ENCODE peak calls at places on chromosome 18, in nine cellular contexts. Y is neural progenitor cell, N is breast epithelium, H is bronchial epithelial cell, B is BJ, O is kidney, D is AG09309, F is sigmoid colon, M is epithelial cell of esophagus. G is an unnamed sample.
A peak's percentile ranks its signal among the peaks of the same experiment; 100 is the strongest.

GRCh38 chr18:55301196-55301540 is 286.8 kb downstream of the TCF4 start:
- DNase-seq in Y (peak; percentile 58), B (no peak), F (no peak), H (no peak), D (no peak), O (no peak), N (no peak), M (no peak), G (no peak)

GRCh38 chr18:67783215-67783946 is 266.9 kb upstream of the DSEL start:
- DNase-seq in M (peak; percentile 88), Y (no peak), O (no peak), N (no peak), B (peak; percentile 65), D (peak; percentile 80), H (peak; percentile 95), F (no peak), G (peak; percentile 49)

GRCh38 chr18:7084766-7085080 is 32.9 kb downstream of the LAMA1 start:
- DNase-seq in H (peak; percentile 86), O (no peak), Y (no peak), N (no peak), D (peak; percentile 84), B (peak; percentile 82), F (no peak), M (peak; percentile 78), G (peak; percentile 84)

GRCh38 chr18:46401486-46402115 is 255.4 kb downstream of the LOXHD1 start:
- DNase-seq in N (no peak), B (no peak), H (no peak), Y (no peak), M (no peak), O (no peak), D (no peak), F (no peak), G (no peak)

GRCh38 chr18:48049757-48050156 is 119.3 kb upstream of the SMAD2 start:
- DNase-seq in Y (no peak), D (no peak), B (no peak), H (peak; percentile 12), N (no peak), M (no peak), O (peak; percentile 82), F (no peak), G (no peak)

GRCh38 chr18:2994603-2995432 is 18.1 kb downstream of the LPIN2 start:
- DNase-seq in N (no peak), B (no peak), O (no peak), D (no peak), F (no peak), Y (no peak), M (no peak), H (no peak), G (no peak)

GRCh38 chr18:22627506-22627905 is 209.8 kb upstream of the CTAGE1 start:
- DNase-seq in F (no peak), D (no peak), H (peak; percentile 68), O (no peak), Y (no peak), N (no peak), B (no peak), M (peak; percentile 74), G (no peak)

GRCh38 chr18:56112013-56112749 is 524.2 kb upstream of the TCF4 start:
- DNase-seq in H (peak; percentile 85), D (peak; percentile 21), B (no peak), M (peak; percentile 70), Y (no peak), N (no peak), O (no peak), F (no peak), G (no peak)

GRCh38 chr18:3499498-3499897 is 49.5 kb downstream of the TGIF1 start:
- DNase-seq in Y (peak; percentile 58), M (no peak), H (no peak), N (no peak), B (no peak), O (no peak), D (no peak), F (no peak), G (no peak)

GRCh38 chr18:49274188-49274714 is 186.2 kb downstream of the DYM start:
- DNase-seq in B (no peak), N (no peak), H (peak; percentile 15), M (no peak), D (no peak), O (no peak), Y (no peak), F (no peak), G (no peak)

GRCh38 chr18:35091841-35092240 is 50.6 kb downstream of the MAPRE2 start:
- DNase-seq in M (peak; percentile 5), F (no peak), D (no peak), N (no peak), B (no peak), Y (no peak), H (no peak), O (no peak), G (no peak)

GRCh38 chr18:30623401-30624065 is 419.0 kb downstream of the DSC3 start:
- DNase-seq in D (no peak), F (no peak), B (no peak), N (no peak), Y (no peak), M (peak; percentile 28), H (peak; percentile 13), O (no peak), G (peak; percentile 22)

GRCh38 chr18:9941660-9942059 is 27.8 kb downstream of the VAPA start:
- DNase-seq in Y (no peak), O (no peak), N (no peak), H (no peak), F (no peak), M (no peak), D (no peak), B (no peak), G (no peak)

GRCh38 chr18:53375641-53376040 is 848.8 kb downstream of the MBD2 start:
- DNase-seq in F (no peak), H (no peak), D (no peak), Y (no peak), M (no peak), O (no peak), B (no peak), N (no peak), G (no peak)

GRCh38 chr18:1604751-1605150 is 700.1 kb downstream of the ADCYAP1 start:
- DNase-seq in Y (no peak), B (no peak), N (no peak), M (no peak), F (no peak), D (no peak), H (no peak), O (no peak), G (no peak)

GRCh38 chr18:13500227-13500865 is 226.0 kb downstream of the FAM210A start:
- DNase-seq in B (peak; percentile 39), D (peak; percentile 67), M (peak; percentile 38), O (peak; percentile 81), H (peak; percentile 80), Y (peak; percentile 68), F (no peak), N (no peak), G (peak; percentile 81)

DNA sequence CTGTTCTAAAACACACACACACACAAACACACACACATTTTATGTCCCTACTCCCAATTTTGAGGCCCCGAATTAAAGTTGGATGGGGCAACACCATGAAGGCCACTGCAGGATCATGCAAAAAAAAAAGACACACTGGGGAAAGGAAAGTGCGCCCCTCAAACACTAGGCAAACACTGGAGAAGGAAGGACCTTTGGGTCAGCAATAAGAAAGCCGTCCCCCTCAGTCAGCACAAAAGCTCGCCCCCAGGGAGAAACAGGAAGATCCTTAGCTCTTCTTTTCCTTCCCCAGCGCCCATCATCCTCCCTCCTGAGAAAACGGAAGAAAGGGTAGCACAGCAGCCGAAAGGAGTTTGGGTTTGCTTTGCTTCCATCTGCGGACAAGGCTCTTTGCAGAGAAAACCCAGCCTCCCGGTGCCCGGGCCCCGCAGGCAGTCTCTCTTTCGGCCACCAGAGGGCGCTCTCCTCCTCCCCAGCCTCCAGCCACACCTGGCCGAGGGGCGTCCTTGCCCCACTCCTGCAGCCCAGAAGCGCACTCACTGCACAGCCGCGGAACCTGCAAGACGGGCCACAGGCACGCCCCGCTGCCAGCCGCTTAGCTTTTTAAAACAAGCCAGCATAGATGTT is 248.5 kb downstream of the CDH20 start:
- DNase-seq in D (no peak), H (peak; percentile 43), Y (peak; percentile 88), O (peak; percentile 88), F (peak; percentile 80), N (peak; percentile 82), M (peak; percentile 69), B (no peak), G (no peak)
- H3K4me3 ChIP-seq in D (peak overlapping the region; percentile 40), H (peak overlapping the region; percentile 37), Y (peak overlapping the region; percentile 47), O (peak overlapping the region; percentile 54), F (peak overlapping the region; percentile 25), N (peak overlapping the region; percentile 69), M (peak overlapping the region; percentile 43), B (peak overlapping the region; percentile 43), G (peak overlapping the region; percentile 34)

DNA sequence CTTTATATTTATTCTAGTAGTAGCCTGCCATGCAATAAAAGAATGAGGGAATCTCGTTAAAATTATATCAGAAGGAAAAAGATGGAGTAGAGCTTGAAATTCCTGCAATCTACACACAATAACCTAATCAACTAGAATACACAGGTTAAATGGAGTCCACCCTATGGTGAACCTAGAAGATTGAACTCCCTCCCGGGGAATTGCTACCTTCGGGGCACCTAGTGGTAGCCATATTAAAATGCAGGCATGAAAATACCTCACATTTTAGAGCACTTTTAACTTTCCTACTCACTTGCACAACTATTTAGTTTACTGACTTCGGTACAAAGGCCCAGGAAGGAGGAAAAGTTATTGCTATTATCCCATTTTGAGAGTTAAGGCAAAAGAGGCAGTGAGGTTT is 174.5 kb downstream of the SS18 start:
- DNase-seq in O (no peak), Y (no peak), M (no peak), H (no peak), B (no peak), F (no peak), D (no peak), N (no peak), G (no peak)
- TF ChIP-seq CTCF in O (no peak), Y (peak; percentile 43), M (no peak), H (no peak), B (no peak), F (no peak), D (no peak), N (no peak), G (peak; percentile 7)

DNA sequence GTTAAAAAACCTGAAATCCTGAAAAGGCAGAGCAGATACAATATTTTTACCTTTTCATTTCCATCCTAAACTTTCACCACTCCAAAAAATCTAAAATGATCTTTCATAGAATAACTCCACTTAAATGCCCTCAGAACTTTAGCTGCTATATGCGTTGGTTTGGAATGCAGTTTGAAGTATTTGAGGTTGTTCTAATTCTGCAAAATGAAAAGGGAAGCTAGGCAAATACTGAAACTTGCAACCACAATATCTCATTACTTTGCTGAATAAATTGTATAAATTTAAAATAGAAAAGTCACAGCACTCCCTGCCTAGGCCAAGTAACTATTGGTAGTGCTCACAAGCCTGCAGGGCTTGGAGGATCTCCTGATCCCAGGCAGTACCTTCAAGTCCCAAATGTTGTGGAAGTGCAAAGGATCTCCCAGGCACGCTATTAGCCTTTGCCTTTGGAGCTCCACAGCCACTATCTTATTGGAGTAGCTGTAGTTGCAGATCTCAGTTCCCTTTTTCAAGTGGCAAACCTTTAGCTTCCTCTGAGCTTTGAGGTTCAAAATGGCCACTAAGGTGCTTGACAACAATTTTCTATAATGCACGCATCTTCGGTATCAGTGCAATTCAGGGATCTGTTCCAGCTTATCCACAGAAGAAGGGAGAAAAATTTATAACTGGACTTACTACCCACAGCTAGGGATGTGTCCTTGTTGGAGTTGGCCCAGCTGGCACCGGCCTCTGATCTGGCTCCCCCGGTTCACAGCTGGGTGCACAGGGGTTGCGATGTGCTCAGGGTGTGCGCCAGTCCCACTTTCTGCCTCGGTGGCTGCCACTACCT is 43.4 kb upstream of the ANKRD62 start:
- DNase-seq in M (no peak), D (no peak), F (no peak), B (no peak), Y (no peak), H (no peak), O (peak; percentile 75), N (no peak), G (no peak)
- H3K4me3 ChIP-seq in M (no peak overlapping the region), D (no peak overlapping the region), F (no peak overlapping the region), B (no peak overlapping the region), Y (no peak overlapping the region), H (no peak overlapping the region), O (no peak overlapping the region), N (no peak overlapping the region), G (no peak overlapping the region)

GRCh38 chr18:32930695-32931301 is 158.0 kb upstream of the KLHL14 start:
- DNase-seq in D (peak; percentile 13), B (no peak), M (peak; percentile 67), H (peak; percentile 59), N (no peak), F (no peak), Y (peak; percentile 49), O (no peak), G (no peak)
- TF ChIP-seq CTCF in D (peak; percentile 62), B (peak; percentile 39), M (peak; percentile 71), H (peak; percentile 67), N (no peak), F (no peak), Y (peak; percentile 73), O (peak; percentile 40), G (peak; percentile 70)

G was measured in astrocyte of the cerebellum.